ENCODE peak calls at places on chromosomes 6 and 20, in four cellular contexts. K, P, R and E are unnamed samples.

GRCh38 chr20:10239954-10240353 is 21.3 kb downstream of the SNAP25 start:
- DNase-seq in K (no peak), P (peak; percentile 52), R (peak; percentile 16), E (no peak)

GRCh38 chr20:63280371-63280770 is 7.8 kb downstream of the ARFGAP1 start:
- DNase-seq in K (no peak), P (no peak), R (no peak), E (no peak)

GRCh38 chr6:147301070-147301469 is 96.9 kb downstream of the STXBP5 start:
- DNase-seq in K (no peak), P (no peak), R (no peak), E (no peak)

GRCh38 chr6:33839399-33840063 is 35.7 kb upstream of the MLN start:
- DNase-seq in K (no peak), P (peak; percentile 51), R (no peak), E (no peak)

GRCh38 chr6:149884215-149884614 is 13.7 kb downstream of the RAET1E start:
- DNase-seq in K (no peak), P (no peak), R (peak; percentile 48), E (peak; percentile 86)

GRCh38 chr6:108163644-108164536 is 1.9 kb upstream of the NR2E1 start:
- DNase-seq in K (no peak), P (no peak), R (no peak), E (peak; percentile 61)

GRCh38 chr20:43409041-43409913 is 48.4 kb upstream of the SRSF6 start:
- DNase-seq in K (peak; percentile 51), P (peak; percentile 32), R (peak; percentile 52), E (peak; percentile 78)

GRCh38 chr20:50294164-50295088 is 103.8 kb downstream of the CEBPB start:
- DNase-seq in K (no peak), P (no peak), R (no peak), E (peak; percentile 72)

GRCh38 chr6:13544454-13545186 is 29.8 kb upstream of the SIRT5 start:
- DNase-seq in K (no peak), P (no peak), R (no peak), E (peak; percentile 74)

GRCh38 chr6:14804444-14805210 is 441.2 kb upstream of the JARID2 start:
- DNase-seq in K (no peak), P (peak; percentile 73), R (peak; percentile 86), E (no peak)

GRCh38 chr6:128352331-128352730 is 168.1 kb downstream of the PTPRK start:
- DNase-seq in K (no peak), P (no peak), R (no peak), E (no peak)

GRCh38 chr20:10466855-10467254 is 31.8 kb downstream of the SLX4IP start:
- DNase-seq in K (no peak), P (no peak), R (no peak), E (no peak)

GRCh38 chr6:104462811-104463599 is 396.7 kb downstream of the HACE1 start:
- DNase-seq in K (no peak), P (no peak), R (no peak), E (no peak)

GRCh38 chr20:59776059-59776603 is 157.3 kb downstream of the SYCP2 start:
- DNase-seq in K (no peak), P (no peak), R (no peak), E (peak; percentile 17)

GRCh38 chr6:7673063-7673536 is 52.8 kb upstream of the BMP6 start:
- DNase-seq in K (peak; percentile 50), P (peak; percentile 32), R (peak; percentile 5), E (peak; percentile 89)

GRCh38 chr20:1561350-1561749 is 3.8 kb upstream of the SIRPD start:
- DNase-seq in K (no peak), P (no peak), R (no peak), E (no peak)

GRCh38 chr6:132320007-132320406 is 81.3 kb downstream of the MOXD1 start:
- DNase-seq in K (no peak), P (no peak), R (peak; percentile 83), E (no peak)

GRCh38 chr6:11761744-11762620 is 16.6 kb downstream of the ADTRP start:
- DNase-seq in K (no peak), P (no peak), R (no peak), E (no peak)

DNA sequence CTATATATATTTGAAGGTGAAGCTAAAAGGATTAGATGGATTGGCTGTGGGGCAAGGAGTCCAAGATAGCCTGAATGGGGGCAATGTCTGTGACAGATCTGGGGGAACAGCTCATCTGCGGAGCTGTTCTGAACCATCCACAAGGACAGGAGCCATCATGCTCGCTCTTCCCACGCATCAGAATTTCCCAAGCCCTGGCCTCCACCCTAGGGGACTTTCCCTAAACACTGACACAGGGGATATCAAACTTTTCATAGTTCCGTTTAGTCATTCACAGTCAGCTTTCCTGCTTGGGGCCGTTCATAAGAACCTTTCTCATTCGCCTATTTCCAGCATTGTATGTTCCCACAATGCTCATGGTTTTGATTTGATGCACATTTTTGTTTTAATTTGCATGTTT is 37.6 kb upstream of the CCN6 start:
- DNase-seq in K (no peak), P (no peak), R (peak; percentile 40), E (no peak)
- H3K27ac ChIP-seq in K (no peak overlapping the region), P (no peak overlapping the region), R (no peak overlapping the region), E (no peak overlapping the region)

GRCh38 chr20:53824779-53825178 is 231.1 kb upstream of the ZNF217 start:
- DNase-seq in K (no peak), P (no peak), R (peak; percentile 53), E (no peak)

GRCh38 chr20:53819973-53820451 is 226.4 kb upstream of the ZNF217 start:
- DNase-seq in K (no peak), P (no peak), R (no peak), E (no peak)

GRCh38 chr20:53823121-53823764 is 229.6 kb upstream of the ZNF217 start:
- DNase-seq in K (no peak), P (no peak), R (no peak), E (no peak)

GRCh38 chr20:53825282-53825681 is 231.6 kb upstream of the ZNF217 start:
- DNase-seq in K (no peak), P (no peak), R (no peak), E (no peak)

GRCh38 chr20:53822534-53822933 is 228.9 kb upstream of the ZNF217 start:
- DNase-seq in K (no peak), P (no peak), R (no peak), E (no peak)
- H3K27ac ChIP-seq in K (no peak overlapping the region), P (no peak overlapping the region), R (no peak overlapping the region), E (no peak overlapping the region)

GRCh38 chr20:24117386-24117785 is 128.8 kb upstream of the GGTLC1 start:
- DNase-seq in K (no peak), P (no peak), R (no peak), E (peak; percentile 29)
- H3K27ac ChIP-seq in K (no peak overlapping the region), P (no peak overlapping the region), R (no peak overlapping the region), E (no peak overlapping the region)

GRCh38 chr6:17865798-17866725 is 121.4 kb downstream of the KIF13A start:
- DNase-seq in K (peak; percentile 98), P (no peak), R (peak; percentile 95), E (no peak)

GRCh38 chr6:17867880-17868279 is 119.6 kb downstream of the KIF13A start:
- DNase-seq in K (no peak), P (no peak), R (peak; percentile 81), E (no peak)

GRCh38 chr6:17863971-17864754 is 123.3 kb downstream of the KIF13A start:
- DNase-seq in K (peak; percentile 57), P (no peak), R (peak; percentile 82), E (no peak)

GRCh38 chr6:17866876-17867444 is 120.5 kb downstream of the KIF13A start:
- DNase-seq in K (no peak), P (no peak), R (no peak), E (no peak)

GRCh38 chr6:17865243-17865642 is 122.2 kb downstream of the KIF13A start:
- DNase-seq in K (peak; percentile 58), P (peak; percentile 27), R (peak; percentile 39), E (no peak)
- H3K27ac ChIP-seq in K (peak overlapping the region; percentile 85), P (peak overlapping the region; percentile 64), R (peak overlapping the region; percentile 59), E (no peak overlapping the region)

GRCh38 chr20:53668981-53669380 is 75.3 kb upstream of the ZNF217 start:
- DNase-seq in K (no peak), P (no peak), R (no peak), E (no peak)
- H3K27ac ChIP-seq in K (no peak overlapping the region), P (no peak overlapping the region), R (no peak overlapping the region), E (no peak overlapping the region)

DNA sequence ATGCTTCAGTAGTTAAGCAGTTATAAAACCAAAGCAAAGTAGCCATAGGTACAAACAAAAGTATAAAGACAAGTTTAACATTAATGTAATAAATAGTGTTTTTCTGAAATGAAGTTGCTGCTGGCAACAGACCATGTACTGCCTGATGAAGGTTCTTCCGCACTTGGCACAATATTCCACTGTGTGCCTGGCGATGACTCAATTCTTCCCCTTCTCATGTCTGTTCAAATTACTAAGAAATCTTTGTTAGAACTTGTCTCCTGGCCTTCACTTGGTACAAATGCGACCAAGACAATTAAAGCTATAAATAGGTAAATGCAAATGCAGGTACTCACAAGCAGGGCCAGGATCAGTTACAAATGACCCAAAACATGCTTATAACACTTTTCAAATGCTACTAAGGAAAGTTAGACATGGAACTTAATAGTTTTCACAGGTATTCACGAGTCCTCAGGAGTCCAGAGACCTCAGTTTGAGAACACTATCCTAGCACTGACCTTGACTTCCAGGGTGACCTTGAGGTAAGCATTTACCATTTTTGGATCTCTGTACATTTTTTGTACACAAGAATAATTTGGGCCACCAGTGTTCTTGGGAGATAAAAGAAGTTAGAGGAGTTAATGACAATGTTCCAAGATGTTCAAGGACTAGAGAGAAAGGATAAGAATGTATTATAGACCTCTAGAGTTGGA is 8.1 kb upstream of the DDR1 start:
- DNase-seq in K (peak; percentile 56), P (no peak), R (peak; percentile 75), E (no peak)
- H3K27ac ChIP-seq in K (peak overlapping the region; percentile 20), P (no peak overlapping the region), R (no peak overlapping the region), E (no peak overlapping the region)

GRCh38 chr20:41306061-41306727 is 11.3 kb downstream of the ZHX3 start:
- DNase-seq in K (no peak), P (no peak), R (no peak), E (no peak)

GRCh38 chr20:41307021-41307420 is 10.5 kb downstream of the ZHX3 start:
- DNase-seq in K (no peak), P (no peak), R (no peak), E (no peak)

GRCh38 chr20:41308726-41309413 is 8.7 kb downstream of the ZHX3 start:
- DNase-seq in K (no peak), P (no peak), R (peak; percentile 61), E (no peak)

GRCh38 chr20:41309817-41310216 is 7.7 kb downstream of the ZHX3 start:
- DNase-seq in K (no peak), P (no peak), R (peak; percentile 85), E (no peak)

GRCh38 chr20:41308290-41308691 is 9.2 kb downstream of the ZHX3 start:
- DNase-seq in K (no peak), P (no peak), R (peak; percentile 86), E (no peak)
- H3K27ac ChIP-seq in K (no peak overlapping the region), P (no peak overlapping the region), R (peak overlapping the region; percentile 46), E (no peak overlapping the region)